ENCODE peak calls at places on chromosomes 1 and 21, in seven cellular contexts. O is ovary, M is glomerular endothelial cell, D is lung, B is upper lobe of right lung, L is NB4, G is NCI-H446. S is an unnamed sample.

GRCh38 chr1:31626451-31627202 is 9.1 kb downstream of the HCRTR1 start:
- DNase-seq in M (no peak), D (no peak), O (peak), G (peak), B (no peak), L (no peak), S (no peak)

GRCh38 chr1:181778630-181779285 is 282.8 kb downstream of the ZNF648 start:
- DNase-seq in G (no peak), D (no peak), B (no peak), O (no peak), L (no peak), M (no peak), S (no peak)

GRCh38 chr1:199218065-199218464 is 579.2 kb downstream of the PTPRC start:
- DNase-seq in D (no peak), L (no peak), G (no peak), B (no peak), O (no peak), M (no peak), S (no peak)

GRCh38 chr21:18521204-18521603 is 117.6 kb upstream of the TMPRSS15 start:
- DNase-seq in L (no peak), G (no peak), O (no peak), M (no peak), B (no peak), D (no peak), S (no peak)

GRCh38 chr1:204651843-204652421 is 33.6 kb downstream of the LRRN2 start:
- DNase-seq in O (no peak), L (no peak), D (no peak), M (no peak), G (no peak), B (no peak), S (no peak)

GRCh38 chr1:46549697-46550681 is 1.5 kb downstream of the KNCN start:
- DNase-seq in M (no peak), D (no peak), O (no peak), B (no peak), L (peak), G (no peak), S (peak)

GRCh38 chr1:199688774-199689173 is 338.7 kb upstream of the NR5A2 start:
- DNase-seq in D (no peak), B (no peak), G (no peak), O (no peak), M (no peak), L (no peak), S (no peak)

GRCh38 chr1:87140831-87141540 is 187.7 kb upstream of the LMO4 start:
- DNase-seq in M (no peak), O (no peak), B (no peak), D (no peak), G (no peak), L (no peak), S (no peak)

GRCh38 chr1:183218039-183218618 is 32.1 kb downstream of the LAMC2 start:
- DNase-seq in D (no peak), M (no peak), G (peak), L (no peak), B (no peak), O (no peak), S (no peak)

GRCh38 chr1:46084553-46085448 is 47.6 kb downstream of the PIK3R3 start:
- DNase-seq in D (no peak), G (no peak), B (no peak), O (no peak), L (no peak), M (no peak), S (no peak)

GRCh38 chr1:3717041-3717714 is 35.1 kb upstream of the CCDC27 start:
- DNase-seq in B (no peak), D (no peak), M (no peak), G (no peak), O (no peak), L (peak), S (no peak)

S was measured in central memory CD4-positive, alpha-beta T cell.